ENCODE peak calls at places on chromosomes 3 and 15, in nine cellular contexts. One of them, this sample, is unnamed.

GRCh38 chr3:43723121-43723734 is 32.5 kb downstream of the ABHD5 start:
- DNase-seq in CD8-positive, alpha-beta memory T cell: no peak
- DNase-seq in skeletal muscle cell: no peak
- DNase-seq in progenitor cell of endocrine pancreas: no peak
- DNase-seq in GM19239: no peak
- DNase-seq in HuH-7: no peak
- DNase-seq in activated CD8-positive, alpha-beta memory T cell treated with anti-CD3 and anti-CD28 coated beads for 48 hours: no peak
- DNase-seq in ELR: peak
- DNase-seq in activated CD4-positive, alpha-beta T cell treated with anti-CD3 and anti-CD28 coated beads for 4 hours: no peak
- DNase-seq in this sample: no peak

GRCh38 chr15:50907866-50908208 is 646 bp upstream of the AP4E1 start:
- DNase-seq in ELR: peak
- DNase-seq in HuH-7: peak
- DNase-seq in activated CD8-positive, alpha-beta memory T cell treated with anti-CD3 and anti-CD28 coated beads for 48 hours: peak
- DNase-seq in CD8-positive, alpha-beta memory T cell: peak
- DNase-seq in progenitor cell of endocrine pancreas: peak
- DNase-seq in skeletal muscle cell: no peak
- DNase-seq in GM19239: no peak
- DNase-seq in activated CD4-positive, alpha-beta T cell treated with anti-CD3 and anti-CD28 coated beads for 4 hours: peak
- DNase-seq in this sample: peak

GRCh38 chr15:89199734-89200133 is 21.6 kb downstream of the RLBP1 start:
- DNase-seq in GM19239: no peak
- DNase-seq in CD8-positive, alpha-beta memory T cell: no peak
- DNase-seq in progenitor cell of endocrine pancreas: no peak
- DNase-seq in activated CD8-positive, alpha-beta memory T cell treated with anti-CD3 and anti-CD28 coated beads for 48 hours: no peak
- DNase-seq in skeletal muscle cell: no peak
- DNase-seq in ELR: no peak
- DNase-seq in HuH-7: no peak
- DNase-seq in activated CD4-positive, alpha-beta T cell treated with anti-CD3 and anti-CD28 coated beads for 4 hours: no peak
- DNase-seq in this sample: no peak

GRCh38 chr15:92711457-92711831 is 55.9 kb upstream of the FAM174B start:
- DNase-seq in activated CD8-positive, alpha-beta memory T cell treated with anti-CD3 and anti-CD28 coated beads for 48 hours: no peak
- DNase-seq in skeletal muscle cell: no peak
- DNase-seq in CD8-positive, alpha-beta memory T cell: no peak
- DNase-seq in activated CD4-positive, alpha-beta T cell treated with anti-CD3 and anti-CD28 coated beads for 4 hours: no peak
- DNase-seq in ELR: no peak
- DNase-seq in GM19239: no peak
- DNase-seq in progenitor cell of endocrine pancreas: no peak
- DNase-seq in HuH-7: no peak
- DNase-seq in this sample: no peak

GRCh38 chr15:29554531-29554930 is 267.7 kb downstream of the TJP1 start:
- DNase-seq in CD8-positive, alpha-beta memory T cell: no peak
- DNase-seq in skeletal muscle cell: no peak
- DNase-seq in GM19239: no peak
- DNase-seq in activated CD4-positive, alpha-beta T cell treated with anti-CD3 and anti-CD28 coated beads for 4 hours: no peak
- DNase-seq in activated CD8-positive, alpha-beta memory T cell treated with anti-CD3 and anti-CD28 coated beads for 48 hours: no peak
- DNase-seq in ELR: no peak
- DNase-seq in HuH-7: no peak
- DNase-seq in progenitor cell of endocrine pancreas: no peak
- DNase-seq in this sample: no peak

GRCh38 chr15:86685263-86685662 is 605.6 kb downstream of the AGBL1 start:
- DNase-seq in GM19239: no peak
- DNase-seq in progenitor cell of endocrine pancreas: no peak
- DNase-seq in CD8-positive, alpha-beta memory T cell: no peak
- DNase-seq in activated CD4-positive, alpha-beta T cell treated with anti-CD3 and anti-CD28 coated beads for 4 hours: no peak
- DNase-seq in skeletal muscle cell: no peak
- DNase-seq in activated CD8-positive, alpha-beta memory T cell treated with anti-CD3 and anti-CD28 coated beads for 48 hours: no peak
- DNase-seq in HuH-7: no peak
- DNase-seq in ELR: no peak
- DNase-seq in this sample: no peak

GRCh38 chr3:161851941-161852566 is 355.4 kb downstream of the OTOL1 start:
- DNase-seq in activated CD4-positive, alpha-beta T cell treated with anti-CD3 and anti-CD28 coated beads for 4 hours: no peak
- DNase-seq in progenitor cell of endocrine pancreas: peak
- DNase-seq in skeletal muscle cell: no peak
- DNase-seq in activated CD8-positive, alpha-beta memory T cell treated with anti-CD3 and anti-CD28 coated beads for 48 hours: peak
- DNase-seq in GM19239: peak
- DNase-seq in HuH-7: peak
- DNase-seq in ELR: peak
- DNase-seq in CD8-positive, alpha-beta memory T cell: no peak
- DNase-seq in this sample: no peak

GRCh38 chr3:116741462-116741861 is 31.9 kb downstream of the TUSC7 start:
- DNase-seq in ELR: no peak
- DNase-seq in activated CD8-positive, alpha-beta memory T cell treated with anti-CD3 and anti-CD28 coated beads for 48 hours: no peak
- DNase-seq in activated CD4-positive, alpha-beta T cell treated with anti-CD3 and anti-CD28 coated beads for 4 hours: no peak
- DNase-seq in skeletal muscle cell: no peak
- DNase-seq in progenitor cell of endocrine pancreas: no peak
- DNase-seq in CD8-positive, alpha-beta memory T cell: no peak
- DNase-seq in GM19239: no peak
- DNase-seq in HuH-7: no peak
- DNase-seq in this sample: no peak

GRCh38 chr3:20700702-20701101 is 514.7 kb upstream of the SGO1 start:
- DNase-seq in ELR: no peak
- DNase-seq in progenitor cell of endocrine pancreas: no peak
- DNase-seq in activated CD8-positive, alpha-beta memory T cell treated with anti-CD3 and anti-CD28 coated beads for 48 hours: no peak
- DNase-seq in activated CD4-positive, alpha-beta T cell treated with anti-CD3 and anti-CD28 coated beads for 4 hours: no peak
- DNase-seq in skeletal muscle cell: no peak
- DNase-seq in HuH-7: no peak
- DNase-seq in GM19239: no peak
- DNase-seq in CD8-positive, alpha-beta memory T cell: no peak
- DNase-seq in this sample: no peak

GRCh38 chr3:47379488-47379899 is 1.3 kb upstream of the PTPN23 start:
- DNase-seq in GM19239: no peak
- DNase-seq in CD8-positive, alpha-beta memory T cell: no peak
- DNase-seq in HuH-7: no peak
- DNase-seq in ELR: no peak
- DNase-seq in progenitor cell of endocrine pancreas: no peak
- DNase-seq in activated CD4-positive, alpha-beta T cell treated with anti-CD3 and anti-CD28 coated beads for 4 hours: no peak
- DNase-seq in skeletal muscle cell: no peak
- DNase-seq in activated CD8-positive, alpha-beta memory T cell treated with anti-CD3 and anti-CD28 coated beads for 48 hours: no peak
- DNase-seq in this sample: no peak

GRCh38 chr15:71921191-71921590 is 110.8 kb downstream of the NR2E3 start:
- DNase-seq in activated CD8-positive, alpha-beta memory T cell treated with anti-CD3 and anti-CD28 coated beads for 48 hours: no peak
- DNase-seq in progenitor cell of endocrine pancreas: no peak
- DNase-seq in HuH-7: no peak
- DNase-seq in skeletal muscle cell: no peak
- DNase-seq in GM19239: no peak
- DNase-seq in activated CD4-positive, alpha-beta T cell treated with anti-CD3 and anti-CD28 coated beads for 4 hours: no peak
- DNase-seq in ELR: peak
- DNase-seq in CD8-positive, alpha-beta memory T cell: no peak
- DNase-seq in this sample: no peak

GRCh38 chr15:77579498-77580188 is 53.1 kb downstream of the LINGO1 start:
- DNase-seq in progenitor cell of endocrine pancreas: no peak
- DNase-seq in GM19239: no peak
- DNase-seq in HuH-7: no peak
- DNase-seq in CD8-positive, alpha-beta memory T cell: no peak
- DNase-seq in activated CD8-positive, alpha-beta memory T cell treated with anti-CD3 and anti-CD28 coated beads for 48 hours: no peak
- DNase-seq in skeletal muscle cell: no peak
- DNase-seq in ELR: no peak
- DNase-seq in activated CD4-positive, alpha-beta T cell treated with anti-CD3 and anti-CD28 coated beads for 4 hours: no peak
- DNase-seq in this sample: no peak

GRCh38 chr15:74333093-74333492 is 34.4 kb downstream of the CYP11A1 start:
- DNase-seq in skeletal muscle cell: no peak
- DNase-seq in activated CD4-positive, alpha-beta T cell treated with anti-CD3 and anti-CD28 coated beads for 4 hours: no peak
- DNase-seq in HuH-7: no peak
- DNase-seq in activated CD8-positive, alpha-beta memory T cell treated with anti-CD3 and anti-CD28 coated beads for 48 hours: no peak
- DNase-seq in GM19239: no peak
- DNase-seq in progenitor cell of endocrine pancreas: no peak
- DNase-seq in CD8-positive, alpha-beta memory T cell: no peak
- DNase-seq in ELR: no peak
- DNase-seq in this sample: no peak

GRCh38 chr15:83305696-83306291 is 21.3 kb upstream of the BNC1 start:
- DNase-seq in activated CD8-positive, alpha-beta memory T cell treated with anti-CD3 and anti-CD28 coated beads for 48 hours: no peak
- DNase-seq in ELR: peak
- DNase-seq in progenitor cell of endocrine pancreas: peak
- DNase-seq in CD8-positive, alpha-beta memory T cell: no peak
- DNase-seq in HuH-7: no peak
- DNase-seq in activated CD4-positive, alpha-beta T cell treated with anti-CD3 and anti-CD28 coated beads for 4 hours: no peak
- DNase-seq in skeletal muscle cell: no peak
- DNase-seq in GM19239: no peak
- DNase-seq in this sample: no peak

GRCh38 chr3:146092230-146092629 is 68.8 kb downstream of the PLOD2 start:
- DNase-seq in HuH-7: no peak
- DNase-seq in skeletal muscle cell: no peak
- DNase-seq in progenitor cell of endocrine pancreas: no peak
- DNase-seq in ELR: peak
- DNase-seq in GM19239: no peak
- DNase-seq in CD8-positive, alpha-beta memory T cell: no peak
- DNase-seq in activated CD8-positive, alpha-beta memory T cell treated with anti-CD3 and anti-CD28 coated beads for 48 hours: no peak
- DNase-seq in activated CD4-positive, alpha-beta T cell treated with anti-CD3 and anti-CD28 coated beads for 4 hours: no peak
- DNase-seq in this sample: no peak

GRCh38 chr3:30097022-30097650 is 509.3 kb upstream of the TGFBR2 start:
- DNase-seq in skeletal muscle cell: no peak
- DNase-seq in HuH-7: no peak
- DNase-seq in ELR: no peak
- DNase-seq in CD8-positive, alpha-beta memory T cell: no peak
- DNase-seq in activated CD8-positive, alpha-beta memory T cell treated with anti-CD3 and anti-CD28 coated beads for 48 hours: no peak
- DNase-seq in progenitor cell of endocrine pancreas: no peak
- DNase-seq in activated CD4-positive, alpha-beta T cell treated with anti-CD3 and anti-CD28 coated beads for 4 hours: no peak
- DNase-seq in GM19239: no peak
- DNase-seq in this sample: no peak

GRCh38 chr3:130601662-130602061 is 84.7 kb downstream of the COL6A6 start:
- DNase-seq in activated CD4-positive, alpha-beta T cell treated with anti-CD3 and anti-CD28 coated beads for 4 hours: no peak
- DNase-seq in skeletal muscle cell: peak
- DNase-seq in HuH-7: no peak
- DNase-seq in progenitor cell of endocrine pancreas: no peak
- DNase-seq in GM19239: no peak
- DNase-seq in ELR: peak
- DNase-seq in activated CD8-positive, alpha-beta memory T cell treated with anti-CD3 and anti-CD28 coated beads for 48 hours: no peak
- DNase-seq in CD8-positive, alpha-beta memory T cell: no peak
- DNase-seq in this sample: no peak

GRCh38 chr15:84570164-84570692 is 30.6 kb upstream of the ZSCAN2 start:
- DNase-seq in ELR: peak
- DNase-seq in CD8-positive, alpha-beta memory T cell: peak
- DNase-seq in HuH-7: peak
- DNase-seq in activated CD8-positive, alpha-beta memory T cell treated with anti-CD3 and anti-CD28 coated beads for 48 hours: peak
- DNase-seq in activated CD4-positive, alpha-beta T cell treated with anti-CD3 and anti-CD28 coated beads for 4 hours: peak
- DNase-seq in skeletal muscle cell: no peak
- DNase-seq in GM19239: peak
- DNase-seq in progenitor cell of endocrine pancreas: peak
- DNase-seq in this sample: peak

GRCh38 chr3:197117107-197117506 is 87.5 kb upstream of the MELTF start:
- DNase-seq in skeletal muscle cell: no peak
- DNase-seq in activated CD4-positive, alpha-beta T cell treated with anti-CD3 and anti-CD28 coated beads for 4 hours: no peak
- DNase-seq in activated CD8-positive, alpha-beta memory T cell treated with anti-CD3 and anti-CD28 coated beads for 48 hours: no peak
- DNase-seq in GM19239: no peak
- DNase-seq in CD8-positive, alpha-beta memory T cell: no peak
- DNase-seq in ELR: peak
- DNase-seq in HuH-7: no peak
- DNase-seq in progenitor cell of endocrine pancreas: no peak
- DNase-seq in this sample: no peak

GRCh38 chr3:12756635-12757034 is 2.4 kb downstream of the TMEM40 start:
- DNase-seq in progenitor cell of endocrine pancreas: no peak
- DNase-seq in ELR: no peak
- DNase-seq in activated CD8-positive, alpha-beta memory T cell treated with anti-CD3 and anti-CD28 coated beads for 48 hours: no peak
- DNase-seq in CD8-positive, alpha-beta memory T cell: no peak
- DNase-seq in HuH-7: no peak
- DNase-seq in skeletal muscle cell: no peak
- DNase-seq in GM19239: no peak
- DNase-seq in activated CD4-positive, alpha-beta T cell treated with anti-CD3 and anti-CD28 coated beads for 4 hours: no peak
- DNase-seq in this sample: no peak

GRCh38 chr15:30878515-30878914 is 25.2 kb upstream of the FAN1 start:
- DNase-seq in CD8-positive, alpha-beta memory T cell: no peak
- DNase-seq in HuH-7: no peak
- DNase-seq in GM19239: no peak
- DNase-seq in activated CD4-positive, alpha-beta T cell treated with anti-CD3 and anti-CD28 coated beads for 4 hours: no peak
- DNase-seq in skeletal muscle cell: no peak
- DNase-seq in activated CD8-positive, alpha-beta memory T cell treated with anti-CD3 and anti-CD28 coated beads for 48 hours: no peak
- DNase-seq in progenitor cell of endocrine pancreas: no peak
- DNase-seq in ELR: no peak
- DNase-seq in this sample: no peak

GRCh38 chr3:134394380-134394779 is 20.1 kb upstream of the AMOTL2 start:
- DNase-seq in progenitor cell of endocrine pancreas: no peak
- DNase-seq in HuH-7: no peak
- DNase-seq in CD8-positive, alpha-beta memory T cell: no peak
- DNase-seq in skeletal muscle cell: no peak
- DNase-seq in ELR: no peak
- DNase-seq in activated CD8-positive, alpha-beta memory T cell treated with anti-CD3 and anti-CD28 coated beads for 48 hours: no peak
- DNase-seq in GM19239: no peak
- DNase-seq in activated CD4-positive, alpha-beta T cell treated with anti-CD3 and anti-CD28 coated beads for 4 hours: no peak
- DNase-seq in this sample: no peak

GRCh38 chr15:68812596-68813548 is 7.8 kb downstream of the ANP32A start:
- DNase-seq in activated CD8-positive, alpha-beta memory T cell treated with anti-CD3 and anti-CD28 coated beads for 48 hours: no peak
- DNase-seq in HuH-7: no peak
- DNase-seq in activated CD4-positive, alpha-beta T cell treated with anti-CD3 and anti-CD28 coated beads for 4 hours: no peak
- DNase-seq in CD8-positive, alpha-beta memory T cell: no peak
- DNase-seq in skeletal muscle cell: no peak
- DNase-seq in GM19239: no peak
- DNase-seq in ELR: no peak
- DNase-seq in progenitor cell of endocrine pancreas: no peak
- DNase-seq in this sample: no peak

GRCh38 chr3:120160050-120160449 is 65.8 kb upstream of the GSK3B start:
- DNase-seq in skeletal muscle cell: peak
- DNase-seq in GM19239: no peak
- DNase-seq in progenitor cell of endocrine pancreas: no peak
- DNase-seq in activated CD4-positive, alpha-beta T cell treated with anti-CD3 and anti-CD28 coated beads for 4 hours: no peak
- DNase-seq in CD8-positive, alpha-beta memory T cell: no peak
- DNase-seq in ELR: peak
- DNase-seq in activated CD8-positive, alpha-beta memory T cell treated with anti-CD3 and anti-CD28 coated beads for 48 hours: no peak
- DNase-seq in HuH-7: peak
- DNase-seq in this sample: no peak